ENCODE peak calls at places on chromosomes 13 and 19, in six cellular contexts. I, L, U, A, M and Z are unnamed samples.

GRCh38 chr13:96967248-96967745 is 27.0 kb downstream of the OXGR1 start:
- DNase-seq in I (no peak), A (no peak), M (no peak), U (no peak), L (peak; percentile 57), Z (peak; percentile 4)

GRCh38 chr19:38044267-38045111 is 137.5 kb downstream of the SIPA1L3 start:
- DNase-seq in U (no peak), I (no peak), L (no peak), M (peak; percentile 17), A (peak; percentile 20), Z (peak; percentile 57)

GRCh38 chr19:18663940-18664530 is 19.4 kb upstream of the CRTC1 start:
- DNase-seq in M (no peak), L (no peak), I (no peak), A (no peak), U (no peak), Z (no peak)

GRCh38 chr19:3507371-3508120 is 1.4 kb downstream of the FZR1 start:
- DNase-seq in M (no peak), A (no peak), U (no peak), I (no peak), L (no peak), Z (no peak)

GRCh38 chr19:3683405-3683865 is 16.8 kb downstream of the PIP5K1C start:
- DNase-seq in M (no peak), A (no peak), I (peak; percentile 90), L (no peak), U (no peak), Z (peak; percentile 98)

GRCh38 chr19:45630463-45630862 is 8.7 kb downstream of the EML2 start:
- DNase-seq in L (no peak), A (peak; percentile 97), M (no peak), I (peak; percentile 82), U (no peak), Z (peak; percentile 83)

GRCh38 chr13:91406619-91407018 is 8.2 kb downstream of the GPC5 start:
- DNase-seq in I (peak; percentile 24), M (no peak), A (peak; percentile 36), U (no peak), L (peak; percentile 73), Z (peak; percentile 61)

GRCh38 chr19:41531438-41532311 is 44.3 kb upstream of the CEACAM21 start:
- DNase-seq in I (peak; percentile 11), U (peak; percentile 83), M (peak; percentile 84), A (peak; percentile 45), L (peak; percentile 52), Z (peak; percentile 81)

GRCh38 chr13:21336609-21337008 is 122.5 kb downstream of the ZDHHC20 start:
- DNase-seq in L (no peak), A (no peak), I (no peak), M (no peak), U (no peak), Z (no peak)

GRCh38 chr19:16678498-16678897 is 17.6 kb downstream of the TMEM38A start:
- DNase-seq in I (no peak), U (no peak), M (no peak), L (no peak), A (peak; percentile 41), Z (no peak)

GRCh38 chr13:47326061-47326460 is 429.2 kb upstream of the HTR2A start:
- DNase-seq in I (peak; percentile 10), U (no peak), A (no peak), M (no peak), L (no peak), Z (no peak)

GRCh38 chr19:49071860-49072547 is 495 bp downstream of the KCNA7 start:
- DNase-seq in L (peak; percentile 48), A (no peak), I (no peak), M (no peak), U (no peak), Z (no peak)

GRCh38 chr19:46412983-46413261 is 442 bp downstream of the CCDC8 start:
- DNase-seq in M (no peak), U (no peak), I (no peak), A (no peak), L (no peak), Z (peak; percentile 48)

GRCh38 chr13:32031815-32032345 is 306 bp downstream of the FRY start:
- DNase-seq in L (no peak), A (no peak), I (no peak), M (no peak), U (no peak), Z (no peak)

GRCh38 chr13:113500530-113501265 is 10.2 kb upstream of the DCUN1D2 start:
- DNase-seq in I (no peak), M (peak; percentile 71), L (no peak), U (no peak), A (no peak), Z (no peak)

GRCh38 chr13:32901994-32902780 is 114.0 kb upstream of the KL start:
- DNase-seq in I (peak; percentile 65), U (no peak), M (peak; percentile 58), A (no peak), L (no peak), Z (peak; percentile 42)

GRCh38 chr19:28586501-28586900 is 626.5 kb downstream of the UQCRFS1 start:
- DNase-seq in U (no peak), M (no peak), I (no peak), A (no peak), L (no peak), Z (no peak)